ENCODE peak calls at places on chromosomes 12 and 14, in four cellular contexts. G, R, A and L are unnamed samples.

GRCh38 chr14:104250175-104250574 is 111.8 kb downstream of the KIF26A start:
- DNase-seq in G (peak; percentile 4), R (no peak), A (no peak), L (no peak)

GRCh38 chr14:80310950-80311349 is 99.6 kb upstream of the DIO2 start:
- DNase-seq in G (no peak), R (no peak), A (no peak), L (no peak)

GRCh38 chr12:115426732-115427131 is 742.8 kb upstream of the TBX3 start:
- DNase-seq in G (no peak), R (no peak), A (no peak), L (no peak)

GRCh38 chr12:70806827-70807226 is 113.7 kb downstream of the PTPRR start:
- DNase-seq in G (no peak), R (no peak), A (no peak), L (no peak)

GRCh38 chr12:79085106-79085682 is 220.6 kb downstream of the SYT1 start:
- DNase-seq in G (no peak), R (no peak), A (no peak), L (no peak)

GRCh38 chr14:101186544-101186943 is 283.0 kb upstream of the RTL1 start:
- DNase-seq in G (no peak), R (no peak), A (no peak), L (peak; percentile 82)

GRCh38 chr14:105537580-105538474 is 11.4 kb downstream of the TMEM121 start:
- DNase-seq in G (peak; percentile 72), R (peak; percentile 4), A (peak; percentile 54), L (peak; percentile 14)

GRCh38 chr12:16610743-16611142 is 4.8 kb upstream of the LMO3 start:
- DNase-seq in G (no peak), R (peak; percentile 52), A (no peak), L (peak; percentile 38)

GRCh38 chr12:21774358-21775129 is at the start of gene KCNJ8:
- DNase-seq in G (peak; percentile 86), R (no peak), A (no peak), L (no peak)

GRCh38 chr14:50023671-50024490 is 92.5 kb downstream of the VCPKMT start:
- DNase-seq in G (no peak), R (peak; percentile 75), A (no peak), L (no peak)

GRCh38 chr14:105340821-105341408 is 26.4 kb downstream of the PACS2 start:
- DNase-seq in G (no peak), R (no peak), A (no peak), L (no peak)

GRCh38 chr14:62301911-62302310 is 539.7 kb downstream of the SNAPC1 start:
- DNase-seq in G (no peak), R (peak; percentile 24), A (no peak), L (no peak)

GRCh38 chr14:26730929-26731618 is 133.2 kb upstream of the NOVA1 start:
- DNase-seq in G (no peak), R (peak; percentile 9), A (no peak), L (no peak)

GRCh38 chr12:28787151-28787550 is 361.9 kb upstream of the FAR2 start:
- DNase-seq in G (no peak), R (no peak), A (no peak), L (no peak)

GRCh38 chr14:103144085-103144484 is 20.8 kb downstream of the TNFAIP2 start:
- DNase-seq in G (no peak), R (peak; percentile 61), A (no peak), L (no peak)